ENCODE peak calls at places on chromosomes 12 and 14, in eight cellular contexts. One of them, this sample, is unnamed.

GRCh38 chr12:21130998-21131397 is at the start of gene SLCO1B1:
- DNase-seq in psoas muscle: no peak
- DNase-seq in naive thymus-derived CD4-positive, alpha-beta T cell: no peak
- DNase-seq in left ventricle myocardium inferior: no peak
- DNase-seq in H7: no peak
- DNase-seq in heart left ventricle: no peak
- DNase-seq in thyroid gland: no peak
- DNase-seq in bronchial epithelial cell: no peak
- DNase-seq in this sample: no peak

GRCh38 chr12:105226219-105226618 is 9.8 kb downstream of the APPL2 start:
- DNase-seq in heart left ventricle: no peak
- DNase-seq in left ventricle myocardium inferior: peak; percentile 50
- DNase-seq in bronchial epithelial cell: no peak
- DNase-seq in thyroid gland: no peak
- DNase-seq in psoas muscle: peak; percentile 62
- DNase-seq in naive thymus-derived CD4-positive, alpha-beta T cell: no peak
- DNase-seq in H7: no peak
- DNase-seq in this sample: no peak

GRCh38 chr12:121789800-121790748 is 3.4 kb downstream of the RHOF start:
- DNase-seq in heart left ventricle: peak; percentile 90
- DNase-seq in left ventricle myocardium inferior: peak; percentile 70
- DNase-seq in naive thymus-derived CD4-positive, alpha-beta T cell: peak; percentile 96
- DNase-seq in H7: no peak
- DNase-seq in psoas muscle: peak; percentile 81
- DNase-seq in thyroid gland: no peak
- DNase-seq in bronchial epithelial cell: no peak
- DNase-seq in this sample: no peak

GRCh38 chr14:23034498-23035302 is at the start of gene PSMB5:
- DNase-seq in H7: peak; percentile 93
- DNase-seq in thyroid gland: peak; percentile 93
- DNase-seq in heart left ventricle: peak; percentile 92
- DNase-seq in naive thymus-derived CD4-positive, alpha-beta T cell: peak; percentile 93
- DNase-seq in bronchial epithelial cell: peak; percentile 95
- DNase-seq in left ventricle myocardium inferior: peak; percentile 89
- DNase-seq in psoas muscle: peak; percentile 94
- DNase-seq in this sample: peak; percentile 98

GRCh38 chr14:70317969-70318634 is 41.4 kb downstream of the COX16 start:
- DNase-seq in bronchial epithelial cell: peak; percentile 66
- DNase-seq in psoas muscle: no peak
- DNase-seq in left ventricle myocardium inferior: no peak
- DNase-seq in H7: peak; percentile 51
- DNase-seq in heart left ventricle: no peak
- DNase-seq in thyroid gland: peak; percentile 6
- DNase-seq in naive thymus-derived CD4-positive, alpha-beta T cell: no peak
- DNase-seq in this sample: no peak

GRCh38 chr14:64910847-64911495 is 3.3 kb upstream of the CHURC1 start:
- DNase-seq in bronchial epithelial cell: peak; percentile 44
- DNase-seq in naive thymus-derived CD4-positive, alpha-beta T cell: no peak
- DNase-seq in left ventricle myocardium inferior: no peak
- DNase-seq in heart left ventricle: no peak
- DNase-seq in thyroid gland: no peak
- DNase-seq in H7: peak; percentile 30
- DNase-seq in psoas muscle: no peak
- DNase-seq in this sample: no peak

GRCh38 chr12:108596854-108597558 is 878 bp downstream of the TMEM119 start:
- DNase-seq in naive thymus-derived CD4-positive, alpha-beta T cell: no peak
- DNase-seq in H7: peak; percentile 47
- DNase-seq in psoas muscle: no peak
- DNase-seq in thyroid gland: no peak
- DNase-seq in left ventricle myocardium inferior: no peak
- DNase-seq in bronchial epithelial cell: no peak
- DNase-seq in heart left ventricle: no peak
- DNase-seq in this sample: no peak

GRCh38 chr14:28778718-28779117 is 12.1 kb downstream of the FOXG1 start:
- DNase-seq in thyroid gland: no peak
- DNase-seq in heart left ventricle: no peak
- DNase-seq in psoas muscle: no peak
- DNase-seq in naive thymus-derived CD4-positive, alpha-beta T cell: no peak
- DNase-seq in left ventricle myocardium inferior: no peak
- DNase-seq in H7: no peak
- DNase-seq in bronchial epithelial cell: no peak
- DNase-seq in this sample: no peak

GRCh38 chr14:96255501-96256366 is at the start of gene BDKRB1:
- DNase-seq in H7: no peak
- DNase-seq in heart left ventricle: no peak
- DNase-seq in bronchial epithelial cell: peak; percentile 78
- DNase-seq in left ventricle myocardium inferior: no peak
- DNase-seq in psoas muscle: no peak
- DNase-seq in thyroid gland: no peak
- DNase-seq in naive thymus-derived CD4-positive, alpha-beta T cell: no peak
- DNase-seq in this sample: no peak

GRCh38 chr12:108495054-108495453 is 20.0 kb upstream of the FICD start:
- DNase-seq in H7: peak; percentile 72
- DNase-seq in heart left ventricle: no peak
- DNase-seq in thyroid gland: peak; percentile 9
- DNase-seq in left ventricle myocardium inferior: no peak
- DNase-seq in naive thymus-derived CD4-positive, alpha-beta T cell: no peak
- DNase-seq in psoas muscle: no peak
- DNase-seq in bronchial epithelial cell: peak; percentile 36
- DNase-seq in this sample: no peak

GRCh38 chr14:99579903-99580570 is 24.0 kb downstream of the CCDC85C start:
- DNase-seq in bronchial epithelial cell: peak; percentile 92
- DNase-seq in heart left ventricle: no peak
- DNase-seq in left ventricle myocardium inferior: no peak
- DNase-seq in thyroid gland: peak; percentile 85
- DNase-seq in H7: peak; percentile 93
- DNase-seq in psoas muscle: no peak
- DNase-seq in naive thymus-derived CD4-positive, alpha-beta T cell: no peak
- DNase-seq in this sample: no peak

GRCh38 chr14:87264386-87264785 is 728.6 kb downstream of the GALC start:
- DNase-seq in H7: no peak
- DNase-seq in naive thymus-derived CD4-positive, alpha-beta T cell: no peak
- DNase-seq in bronchial epithelial cell: peak; percentile 98
- DNase-seq in left ventricle myocardium inferior: no peak
- DNase-seq in thyroid gland: no peak
- DNase-seq in psoas muscle: no peak
- DNase-seq in heart left ventricle: no peak
- DNase-seq in this sample: no peak

GRCh38 chr14:94738786-94739185 is 31.1 kb downstream of the GSC start:
- DNase-seq in heart left ventricle: no peak
- DNase-seq in H7: no peak
- DNase-seq in thyroid gland: no peak
- DNase-seq in psoas muscle: no peak
- DNase-seq in left ventricle myocardium inferior: no peak
- DNase-seq in bronchial epithelial cell: no peak
- DNase-seq in naive thymus-derived CD4-positive, alpha-beta T cell: no peak
- DNase-seq in this sample: no peak

GRCh38 chr12:3092770-3093169 is 15.6 kb downstream of the TSPAN9 start:
- DNase-seq in heart left ventricle: no peak
- DNase-seq in thyroid gland: no peak
- DNase-seq in left ventricle myocardium inferior: no peak
- DNase-seq in H7: no peak
- DNase-seq in psoas muscle: no peak
- DNase-seq in naive thymus-derived CD4-positive, alpha-beta T cell: no peak
- DNase-seq in bronchial epithelial cell: no peak
- DNase-seq in this sample: no peak

GRCh38 chr12:46456356-46457334 is 84.1 kb upstream of the SLC38A2 start:
- DNase-seq in left ventricle myocardium inferior: no peak
- DNase-seq in thyroid gland: no peak
- DNase-seq in heart left ventricle: no peak
- DNase-seq in H7: no peak
- DNase-seq in psoas muscle: no peak
- DNase-seq in naive thymus-derived CD4-positive, alpha-beta T cell: no peak
- DNase-seq in bronchial epithelial cell: no peak
- DNase-seq in this sample: no peak

GRCh38 chr14:100158566-100159106 is 809 bp downstream of the DEGS2 start:
- DNase-seq in naive thymus-derived CD4-positive, alpha-beta T cell: no peak
- DNase-seq in H7: peak; percentile 71
- DNase-seq in left ventricle myocardium inferior: no peak
- DNase-seq in psoas muscle: no peak
- DNase-seq in heart left ventricle: no peak
- DNase-seq in thyroid gland: no peak
- DNase-seq in bronchial epithelial cell: no peak
- DNase-seq in this sample: no peak

GRCh38 chr12:120711411-120711810 is 1.2 kb downstream of the UNC119B start:
- DNase-seq in psoas muscle: no peak
- DNase-seq in naive thymus-derived CD4-positive, alpha-beta T cell: no peak
- DNase-seq in left ventricle myocardium inferior: no peak
- DNase-seq in thyroid gland: no peak
- DNase-seq in bronchial epithelial cell: no peak
- DNase-seq in heart left ventricle: no peak
- DNase-seq in H7: no peak
- DNase-seq in this sample: no peak

GRCh38 chr14:25537846-25538455 is 488.0 kb upstream of the STXBP6 start:
- DNase-seq in H7: peak; percentile 61
- DNase-seq in thyroid gland: no peak
- DNase-seq in bronchial epithelial cell: peak; percentile 3
- DNase-seq in naive thymus-derived CD4-positive, alpha-beta T cell: no peak
- DNase-seq in left ventricle myocardium inferior: no peak
- DNase-seq in psoas muscle: no peak
- DNase-seq in heart left ventricle: no peak
- DNase-seq in this sample: no peak

GRCh38 chr12:6058481-6059161 is 65.8 kb downstream of the VWF start:
- DNase-seq in left ventricle myocardium inferior: no peak
- DNase-seq in H7: no peak
- DNase-seq in bronchial epithelial cell: no peak
- DNase-seq in psoas muscle: no peak
- DNase-seq in naive thymus-derived CD4-positive, alpha-beta T cell: no peak
- DNase-seq in heart left ventricle: no peak
- DNase-seq in thyroid gland: no peak
- DNase-seq in this sample: no peak

DNA sequence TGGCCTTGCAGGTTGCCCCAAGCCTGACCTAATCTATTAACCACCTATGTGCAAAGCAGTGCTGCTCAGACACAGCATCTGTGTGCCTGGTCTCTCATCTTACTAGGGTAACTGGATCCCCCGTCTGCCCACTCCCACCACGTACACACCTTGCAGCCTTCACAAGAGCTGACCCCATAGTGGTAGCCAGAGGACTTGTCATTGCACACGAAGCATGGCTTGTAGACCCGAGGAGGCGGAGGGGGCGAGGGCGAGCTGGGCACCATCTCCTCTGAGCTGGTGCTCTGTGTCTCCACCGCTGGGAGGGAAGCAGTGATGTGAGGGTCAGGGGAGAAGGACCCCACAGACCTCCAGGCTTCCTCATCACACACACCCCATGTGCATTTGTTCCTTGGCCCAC is 8.4 kb upstream of the ITGB7 start:
- DNase-seq in thyroid gland: no peak
- DNase-seq in left ventricle myocardium inferior: no peak
- DNase-seq in bronchial epithelial cell: no peak
- DNase-seq in H7: no peak
- DNase-seq in psoas muscle: no peak
- DNase-seq in naive thymus-derived CD4-positive, alpha-beta T cell: no peak
- DNase-seq in heart left ventricle: no peak
- DNase-seq in this sample: no peak
- H3K4me3 ChIP-seq in thyroid gland: no peak overlapping the region
- H3K4me3 ChIP-seq in left ventricle myocardium inferior: no peak overlapping the region
- H3K4me3 ChIP-seq in bronchial epithelial cell: no peak overlapping the region
- H3K4me3 ChIP-seq in H7: no peak overlapping the region
- H3K4me3 ChIP-seq in psoas muscle: no peak overlapping the region
- H3K4me3 ChIP-seq in naive thymus-derived CD4-positive, alpha-beta T cell: no peak overlapping the region
- H3K4me3 ChIP-seq in heart left ventricle: no peak overlapping the region
- H3K4me3 ChIP-seq in this sample: no peak overlapping the region

DNA sequence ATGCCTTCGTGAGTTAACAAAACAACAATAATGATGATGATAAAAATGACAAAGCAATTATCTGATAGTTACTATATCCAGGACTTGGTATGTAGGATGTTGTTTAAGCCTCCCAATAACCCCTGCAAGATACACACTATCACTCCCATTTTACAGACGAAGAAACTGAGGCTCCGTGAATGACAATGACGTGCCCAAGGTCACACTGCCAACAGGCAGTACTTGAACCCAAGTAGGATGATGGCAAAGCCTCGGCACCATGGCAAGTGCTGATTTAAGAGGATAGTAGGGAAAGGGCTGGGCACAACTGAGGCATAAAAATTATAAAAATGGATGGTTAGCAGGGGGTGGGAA is 226.8 kb upstream of the LHX5 start:
- DNase-seq in naive thymus-derived CD4-positive, alpha-beta T cell: no peak
- DNase-seq in left ventricle myocardium inferior: no peak
- DNase-seq in H7: no peak
- DNase-seq in psoas muscle: no peak
- DNase-seq in thyroid gland: no peak
- DNase-seq in bronchial epithelial cell: no peak
- DNase-seq in heart left ventricle: no peak
- DNase-seq in this sample: no peak
- H3K27me3 ChIP-seq in naive thymus-derived CD4-positive, alpha-beta T cell: no peaks in the 10 kb centered on the region
- H3K27me3 ChIP-seq in left ventricle myocardium inferior: peaks cover 90% of the 10 kb centered on the region
- H3K27me3 ChIP-seq in H7: peaks cover 1% of the 10 kb centered on the region
- H3K27me3 ChIP-seq in psoas muscle: no peaks in the 10 kb centered on the region
- H3K27me3 ChIP-seq in thyroid gland: no peaks in the 10 kb centered on the region
- H3K27me3 ChIP-seq in bronchial epithelial cell: no peaks in the 10 kb centered on the region
- H3K27me3 ChIP-seq in heart left ventricle: peaks cover 28% of the 10 kb centered on the region
- H3K27me3 ChIP-seq in this sample: peaks cover 82% of the 10 kb centered on the region

GRCh38 chr12:11785722-11786121 is 136.2 kb downstream of the ETV6 start:
- DNase-seq in left ventricle myocardium inferior: no peak
- DNase-seq in H7: no peak
- DNase-seq in naive thymus-derived CD4-positive, alpha-beta T cell: no peak
- DNase-seq in psoas muscle: no peak
- DNase-seq in thyroid gland: no peak
- DNase-seq in bronchial epithelial cell: peak; percentile 93
- DNase-seq in heart left ventricle: no peak
- DNase-seq in this sample: no peak

GRCh38 chr12:11780521-11781101 is 131.1 kb downstream of the ETV6 start:
- DNase-seq in thyroid gland: no peak
- DNase-seq in bronchial epithelial cell: no peak
- DNase-seq in naive thymus-derived CD4-positive, alpha-beta T cell: no peak
- DNase-seq in psoas muscle: no peak
- DNase-seq in heart left ventricle: no peak
- DNase-seq in left ventricle myocardium inferior: no peak
- DNase-seq in H7: no peak
- DNase-seq in this sample: no peak

GRCh38 chr12:11786638-11787365 is 137.3 kb downstream of the ETV6 start:
- DNase-seq in psoas muscle: no peak
- DNase-seq in left ventricle myocardium inferior: no peak
- DNase-seq in heart left ventricle: no peak
- DNase-seq in H7: no peak
- DNase-seq in naive thymus-derived CD4-positive, alpha-beta T cell: no peak
- DNase-seq in bronchial epithelial cell: no peak
- DNase-seq in thyroid gland: no peak
- DNase-seq in this sample: no peak

GRCh38 chr12:11779286-11779685 is 129.8 kb downstream of the ETV6 start:
- DNase-seq in left ventricle myocardium inferior: no peak
- DNase-seq in psoas muscle: no peak
- DNase-seq in bronchial epithelial cell: peak; percentile 14
- DNase-seq in naive thymus-derived CD4-positive, alpha-beta T cell: no peak
- DNase-seq in thyroid gland: no peak
- DNase-seq in H7: no peak
- DNase-seq in heart left ventricle: no peak
- DNase-seq in this sample: no peak

GRCh38 chr12:11782914-11783420 is 133.5 kb downstream of the ETV6 start:
- DNase-seq in left ventricle myocardium inferior: no peak
- DNase-seq in bronchial epithelial cell: no peak
- DNase-seq in psoas muscle: no peak
- DNase-seq in naive thymus-derived CD4-positive, alpha-beta T cell: no peak
- DNase-seq in thyroid gland: no peak
- DNase-seq in heart left ventricle: no peak
- DNase-seq in H7: no peak
- DNase-seq in this sample: no peak
- H3K4me3 ChIP-seq in left ventricle myocardium inferior: no peak overlapping the region
- H3K4me3 ChIP-seq in bronchial epithelial cell: no peak overlapping the region
- H3K4me3 ChIP-seq in psoas muscle: no peak overlapping the region
- H3K4me3 ChIP-seq in naive thymus-derived CD4-positive, alpha-beta T cell: no peak overlapping the region
- H3K4me3 ChIP-seq in thyroid gland: no peak overlapping the region
- H3K4me3 ChIP-seq in heart left ventricle: no peak overlapping the region
- H3K4me3 ChIP-seq in H7: no peak overlapping the region
- H3K4me3 ChIP-seq in this sample: no peak overlapping the region

GRCh38 chr12:132591107-132591935 is 19.1 kb downstream of the LRCOL1 start:
- DNase-seq in thyroid gland: no peak
- DNase-seq in left ventricle myocardium inferior: no peak
- DNase-seq in bronchial epithelial cell: no peak
- DNase-seq in naive thymus-derived CD4-positive, alpha-beta T cell: no peak
- DNase-seq in heart left ventricle: peak; percentile 60
- DNase-seq in H7: no peak
- DNase-seq in psoas muscle: no peak
- DNase-seq in this sample: no peak
- H3K27me3 ChIP-seq in thyroid gland: no peaks in the 10 kb centered on the region
- H3K27me3 ChIP-seq in left ventricle myocardium inferior: peaks cover 46% of the 10 kb centered on the region
- H3K27me3 ChIP-seq in bronchial epithelial cell: peaks cover 1% of the 10 kb centered on the region
- H3K27me3 ChIP-seq in naive thymus-derived CD4-positive, alpha-beta T cell: no peaks in the 10 kb centered on the region
- H3K27me3 ChIP-seq in heart left ventricle: no peaks in the 10 kb centered on the region
- H3K27me3 ChIP-seq in H7: peaks cover 55% of the 10 kb centered on the region
- H3K27me3 ChIP-seq in psoas muscle: no peaks in the 10 kb centered on the region
- H3K27me3 ChIP-seq in this sample: no peaks in the 10 kb centered on the region

This sample was measured in esophagus muscularis mucosa.